ENCODE peak calls at places on chromosomes 7 and 10, in nine cellular contexts. K is DMS53; B is stimulated activated naive B cell treated with anti-CD40 and anti-IgM and Interleukin-4, amounts not matched to agents 10 μg/mL and 1 μg/mL and 100 μg/mL, for 72 hours; N is amniotic stem cell; O is NCI-H774; Q is T follicular helper cell; X is right atrium auricular region; Y is naive thymus-derived CD8-positive, alpha-beta T cell; U is substantia nigra. A is an unnamed sample.

GRCh38 chr7:3165681-3166580 is 122.3 kb upstream of the CARD11 start:
- DNase-seq in U (no peak), Q (no peak), O (no peak), X (no peak), N (no peak), B (no peak), Y (no peak), K (peak; percentile 48), A (no peak)

GRCh38 chr10:80612261-80612660 is 74.6 kb downstream of the SH2D4B start:
- DNase-seq in O (no peak), B (no peak), X (no peak), Y (no peak), N (no peak), K (peak; percentile 34), U (no peak), Q (no peak), A (no peak)

GRCh38 chr7:22596763-22597434 is 96.9 kb upstream of the STEAP1B start:
- DNase-seq in B (no peak), Q (no peak), Y (no peak), N (no peak), O (no peak), X (no peak), U (no peak), K (no peak), A (no peak)

GRCh38 chr10:80464557-80465466 is 10.7 kb downstream of the TSPAN14 start:
- DNase-seq in U (peak; percentile 49), Y (no peak), B (no peak), Q (no peak), N (no peak), X (no peak), O (no peak), K (no peak), A (no peak)

GRCh38 chr7:130297628-130298027 is 4.7 kb downstream of the CPA4 start:
- DNase-seq in Q (no peak), X (no peak), B (no peak), U (no peak), O (no peak), K (peak; percentile 80), Y (no peak), N (no peak), A (no peak)

GRCh38 chr10:81414038-81414437 is 461.0 kb upstream of the NRG3 start:
- DNase-seq in B (no peak), O (no peak), N (no peak), U (no peak), X (no peak), K (peak; percentile 73), Y (no peak), Q (no peak), A (no peak)

GRCh38 chr7:64870656-64871055 is 32.4 kb upstream of the ZNF273 start:
- DNase-seq in Y (no peak), U (no peak), O (no peak), X (peak; percentile 16), Q (no peak), N (no peak), B (no peak), K (no peak), A (no peak)

GRCh38 chr7:29684787-29685650 is 121.3 kb upstream of the WIPF3 start:
- DNase-seq in X (peak; percentile 73), Y (peak; percentile 2), B (peak; percentile 47), Q (peak; percentile 20), K (peak; percentile 93), O (peak; percentile 57), U (peak; percentile 65), N (peak; percentile 31), A (no peak)

GRCh38 chr7:7808626-7809025 is 90.2 kb upstream of the RPA3 start:
- DNase-seq in Y (no peak), Q (no peak), U (no peak), B (no peak), X (no peak), K (peak; percentile 38), N (no peak), O (no peak), A (no peak)

GRCh38 chr10:70622541-70622940 is 20.0 kb upstream of the PRF1 start:
- DNase-seq in B (no peak), X (no peak), K (no peak), U (no peak), N (no peak), Q (no peak), O (no peak), Y (no peak), A (no peak)

GRCh38 chr7:2518737-2519118 is 846 bp upstream of the LFNG start:
- DNase-seq in U (no peak), N (no peak), B (no peak), O (no peak), K (peak; percentile 83), Y (no peak), Q (no peak), X (no peak), A (no peak)